ENCODE peak calls at places on chromosomes 1 and 21, in four cellular contexts. Y is GM12891, G is GM12878, E is K562. H is an unnamed sample.

GRCh38 chr1:68808351-68808750 is 311.5 kb upstream of the DEPDC1 start:
- DNase-seq in Y (no peak), G (no peak), E (no peak), H (no peak)

GRCh38 chr1:25718738-25719137 is 81.3 kb upstream of the SELENON start:
- DNase-seq in Y (no peak), G (no peak), E (no peak), H (no peak)

GRCh38 chr1:25255711-25256577 is 8.7 kb upstream of the RSRP1 start:
- DNase-seq in Y (no peak), G (no peak), E (no peak), H (no peak)

GRCh38 chr1:33045814-33046213 is 9.1 kb upstream of the AK2 start:
- DNase-seq in Y (no peak), G (no peak), E (no peak), H (peak)

GRCh38 chr21:38837806-38838461 is 32.2 kb downstream of the ETS2 start:
- DNase-seq in Y (no peak), G (no peak), E (no peak), H (no peak)

GRCh38 chr21:37370152-37371040 is 3.8 kb downstream of the DYRK1A start:
- DNase-seq in Y (no peak), G (no peak), E (peak), H (no peak)

GRCh38 chr1:53834776-53835175 is 3.3 kb downstream of the NDC1 start:
- DNase-seq in Y (no peak), G (no peak), E (no peak), H (no peak)

GRCh38 chr21:43757601-43758000 is 18.5 kb downstream of the CSTB start:
- DNase-seq in Y (no peak), G (no peak), E (no peak), H (no peak)

GRCh38 chr1:118914379-118915161 is 73.6 kb downstream of the TBX15 start:
- DNase-seq in Y (no peak), G (peak), E (no peak), H (no peak)

GRCh38 chr1:220315070-220315839 is 43.0 kb upstream of the RAB3GAP2 start:
- DNase-seq in Y (no peak), G (no peak), E (no peak), H (no peak)

GRCh38 chr1:151980287-151981177 is 13.1 kb downstream of the S100A10 start:
- DNase-seq in Y (no peak), G (no peak), E (no peak), H (no peak)

GRCh38 chr1:182662121-182662890 is 22.1 kb downstream of the RGS8 start:
- DNase-seq in Y (no peak), G (no peak), E (no peak), H (no peak)

GRCh38 chr1:182652933-182653332 is 31.5 kb downstream of the RGS8 start:
- DNase-seq in Y (no peak), G (no peak), E (no peak), H (no peak)

GRCh38 chr1:182658055-182658454 is 26.3 kb downstream of the RGS8 start:
- DNase-seq in Y (no peak), G (no peak), E (no peak), H (no peak)

GRCh38 chr1:182657026-182657425 is 27.4 kb downstream of the RGS8 start:
- DNase-seq in Y (no peak), G (no peak), E (no peak), H (no peak)
- TF ChIP-seq SPI1 in Y (no peak), G (no peak), E (no peak), H (no peak)

DNA sequence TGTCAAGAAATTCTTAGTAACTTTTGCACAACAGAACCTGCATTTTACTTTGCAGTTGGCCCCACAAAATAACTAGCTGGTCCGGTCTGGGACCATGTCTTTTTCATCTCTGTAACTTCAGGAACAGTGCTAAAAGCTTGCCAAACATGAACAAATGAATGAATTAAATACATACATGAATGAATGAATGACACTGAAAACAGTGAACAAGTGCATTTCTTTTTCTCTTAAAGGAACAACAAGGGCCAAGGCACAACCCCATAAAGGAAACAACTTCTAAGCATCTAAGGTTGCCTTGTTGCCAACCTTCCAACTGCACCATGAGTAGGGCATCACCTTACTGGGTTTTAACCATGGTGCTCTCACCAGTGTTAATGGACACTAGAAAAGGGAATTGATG is 534.4 kb upstream of the PKN2 start:
- DNase-seq in Y (no peak), G (no peak), E (no peak), H (no peak)
- TF ChIP-seq SPI1 in Y (no peak), G (no peak), E (no peak), H (no peak)

GRCh38 chr1:228015276-228016180 is 8.7 kb downstream of the WNT3A start:
- DNase-seq in Y (no peak), G (no peak), E (peak), H (no peak)

GRCh38 chr1:228014235-228014930 is 7.6 kb downstream of the WNT3A start:
- DNase-seq in Y (no peak), G (no peak), E (peak), H (peak)

GRCh38 chr1:228017356-228018124 is 10.7 kb downstream of the WNT3A start:
- DNase-seq in Y (no peak), G (no peak), E (no peak), H (no peak)

GRCh38 chr1:228016653-228017355 is 10.0 kb downstream of the WNT3A start:
- DNase-seq in Y (no peak), G (no peak), E (no peak), H (no peak)

DNA sequence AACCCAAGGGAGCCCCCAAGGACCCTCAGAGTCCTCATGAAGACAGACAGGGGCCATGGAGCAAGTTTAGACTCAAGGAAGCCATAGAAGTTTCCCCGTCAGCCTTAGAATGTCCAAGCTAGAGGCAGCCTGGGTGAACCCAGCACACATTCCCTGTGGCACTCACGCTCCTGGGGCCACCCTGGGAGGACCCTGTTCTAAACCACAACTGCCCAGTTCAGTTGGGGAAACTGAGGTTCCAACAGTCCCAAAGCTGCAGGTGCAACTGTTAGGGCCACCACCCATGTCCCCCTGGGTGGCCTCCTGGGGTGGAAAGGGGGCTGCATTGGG is 9.3 kb downstream of the WNT3A start:
- DNase-seq in Y (no peak), G (no peak), E (no peak), H (no peak)
- TF ChIP-seq SPI1 in Y (no peak), G (no peak), E (no peak), H (no peak)

GRCh38 chr1:23460519-23460918 is 23.5 kb downstream of the ASAP3 start:
- DNase-seq in Y (no peak), G (no peak), E (no peak), H (no peak)

GRCh38 chr1:23461050-23461449 is 22.9 kb downstream of the ASAP3 start:
- DNase-seq in Y (no peak), G (no peak), E (no peak), H (no peak)

GRCh38 chr1:23456226-23456625 is 27.8 kb downstream of the ASAP3 start:
- DNase-seq in Y (no peak), G (no peak), E (no peak), H (no peak)

GRCh38 chr1:23462766-23463165 is 21.2 kb downstream of the ASAP3 start:
- DNase-seq in Y (no peak), G (no peak), E (no peak), H (no peak)

DNA sequence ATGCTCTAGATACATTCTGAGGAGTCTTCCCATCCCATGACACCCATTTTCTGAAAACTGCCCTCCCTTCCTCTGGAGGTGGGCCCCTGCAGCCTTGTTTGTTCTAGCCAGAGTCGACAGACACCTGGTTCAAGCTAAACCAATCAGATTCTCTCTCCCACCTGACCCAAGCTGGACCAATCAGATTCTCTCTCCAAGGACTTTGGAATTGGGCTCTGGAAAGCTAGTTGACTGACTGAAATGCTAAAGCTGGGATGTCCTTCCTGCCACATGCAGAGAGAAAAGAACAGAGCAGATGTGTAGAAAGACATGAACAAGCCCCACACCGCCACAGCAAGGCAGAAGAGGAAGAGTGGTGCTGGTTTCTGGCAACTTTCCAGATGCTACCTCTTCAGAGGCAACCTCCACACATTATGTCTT is 24.6 kb downstream of the ASAP3 start:
- DNase-seq in Y (no peak), G (no peak), E (peak), H (no peak)
- TF ChIP-seq SPI1 in Y (no peak), G (no peak), E (no peak), H (no peak)

GRCh38 chr1:29639741-29640427 is 403.6 kb downstream of the PTPRU start:
- DNase-seq in Y (no peak), G (no peak), E (no peak), H (no peak)
- TF ChIP-seq SPI1 in Y (no peak), G (no peak), E (no peak), H (no peak)

DNA sequence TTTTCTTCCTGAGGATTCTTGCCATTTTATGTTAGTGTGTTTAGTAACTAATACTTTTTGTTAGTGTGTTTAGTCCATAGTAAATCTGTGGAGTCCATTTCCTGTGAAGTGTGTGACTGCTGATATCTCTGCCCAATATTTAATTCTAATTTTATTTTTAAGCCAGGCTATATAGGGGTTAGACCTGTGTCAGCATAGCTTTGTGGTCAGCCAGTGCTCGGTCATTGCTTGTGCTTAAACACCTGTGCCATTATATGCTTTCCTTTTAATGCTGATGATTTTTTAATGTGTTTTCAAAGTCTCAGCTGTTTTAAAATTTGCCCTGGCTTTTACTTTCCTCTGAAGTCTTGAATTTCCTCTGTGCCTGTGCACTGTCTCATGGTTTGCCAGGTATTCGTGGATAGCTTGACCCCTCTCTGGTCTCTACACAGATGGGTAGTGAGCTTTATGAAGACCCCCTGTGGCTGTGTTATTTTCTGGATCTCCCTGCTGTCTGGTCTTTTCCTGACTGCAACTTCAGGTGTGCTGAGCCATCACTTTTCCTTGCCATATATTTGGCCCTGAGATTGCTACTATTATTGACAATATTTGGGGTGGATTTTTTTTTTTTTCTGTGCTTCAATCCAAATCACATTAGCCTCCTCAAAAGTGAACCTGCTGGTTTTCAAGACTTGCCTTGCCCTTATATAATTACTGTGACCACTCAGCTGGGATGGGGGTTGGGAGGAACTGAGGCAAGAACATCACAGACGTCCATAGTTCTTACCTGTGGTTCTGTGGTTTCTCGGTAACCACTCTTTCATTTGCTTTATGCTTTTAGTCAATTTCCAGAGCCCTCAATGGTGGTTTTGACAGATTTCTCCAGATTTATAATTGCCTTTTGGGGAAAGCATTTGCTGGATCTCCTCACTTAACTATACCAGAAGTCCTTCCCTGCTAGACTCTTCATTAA is 59.6 kb downstream of the RPS6KC1 start:
- DNase-seq in Y (no peak), G (peak), E (no peak), H (no peak)
- TF ChIP-seq SPI1 in Y (peak), G (peak), E (no peak), H (no peak)

GRCh38 chr1:204445860-204446412 is 34.3 kb upstream of the PPP1R15B start:
- DNase-seq in Y (peak), G (no peak), E (peak), H (peak)
- TF ChIP-seq SPI1 in Y (no peak), G (no peak), E (no peak), H (no peak)

DNA sequence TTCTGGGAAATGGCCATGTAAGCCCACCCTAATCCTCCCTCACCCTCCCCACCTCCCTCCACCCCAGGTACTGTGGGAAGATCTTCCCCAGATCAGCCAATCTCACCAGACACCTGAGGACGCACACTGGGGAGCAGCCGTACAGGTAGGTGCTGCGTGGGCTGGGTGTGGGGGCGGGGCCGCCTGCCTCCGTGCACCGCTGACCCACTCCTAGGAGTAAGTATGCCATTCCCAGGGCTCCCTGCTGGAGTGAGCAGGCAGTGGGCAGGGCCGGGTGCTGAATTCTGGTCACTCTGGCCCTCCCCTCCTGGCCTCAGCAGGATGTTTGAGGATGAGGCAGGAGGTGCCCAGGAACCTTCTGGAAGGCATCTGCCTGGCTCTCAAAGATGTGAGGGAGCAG is 35.9 kb upstream of the ARHGEF16 start:
- DNase-seq in Y (no peak), G (no peak), E (no peak), H (no peak)
- TF ChIP-seq SPI1 in Y (no peak), G (no peak), E (no peak), H (no peak)